ENCODE peak calls at places on chromosomes 2 and 18, in ten cellular contexts. P is GM12878, Q is GM23338, O is K562, B is prostate gland, X is endothelial cell of umbilical vein, R is GM12891, C is H1, J is HL-60, D is HepG2. A is an unnamed sample.

GRCh38 chr2:48250943-48251342 is 279.0 kb upstream of the STON1 start:
- DNase-seq in P (no peak), Q (no peak), O (no peak), B (no peak), X (no peak), R (no peak), C (no peak), J (peak; percentile 96), D (peak; percentile 65), A (no peak)

GRCh38 chr2:157181234-157181633 is 76.3 kb upstream of the GALNT5 start:
- DNase-seq in P (no peak), Q (no peak), O (no peak), B (no peak), X (no peak), R (no peak), C (no peak), J (no peak), D (no peak), A (no peak)

GRCh38 chr18:74994502-74995403 is 214.2 kb downstream of the PTGR3 start:
- DNase-seq in P (peak; percentile 35), Q (no peak), O (no peak), B (no peak), X (peak; percentile 75), R (no peak), C (no peak), J (no peak), D (no peak), A (no peak)

GRCh38 chr2:127579231-127579630 is 43.7 kb downstream of the MYO7B start:
- DNase-seq in P (no peak), Q (no peak), O (no peak), B (no peak), X (no peak), R (no peak), C (no peak), J (no peak), D (no peak), A (no peak)

GRCh38 chr2:158818511-158818910 is 23.4 kb downstream of the DAPL1 start:
- DNase-seq in P (no peak), Q (no peak), O (no peak), B (no peak), X (no peak), R (no peak), C (no peak), J (no peak), D (no peak), A (no peak)

GRCh38 chr18:45463433-45463832 is 151.8 kb upstream of the SLC14A2 start:
- DNase-seq in P (no peak), Q (no peak), O (no peak), B (no peak), X (no peak), R (no peak), C (no peak), J (no peak), D (no peak), A (no peak)

GRCh38 chr18:42131044-42131939 is 176.3 kb downstream of the PIK3C3 start:
- DNase-seq in P (no peak), Q (no peak), O (no peak), B (no peak), X (no peak), R (no peak), C (no peak), J (no peak), D (no peak), A (no peak)

GRCh38 chr18:34522627-34523026 is 187.5 kb upstream of the DTNA start:
- DNase-seq in P (no peak), Q (no peak), O (no peak), B (no peak), X (peak; percentile 32), R (no peak), C (no peak), J (no peak), D (no peak), A (no peak)

GRCh38 chr2:163800889-163801498 is 65.2 kb upstream of the FIGN start:
- DNase-seq in P (no peak), Q (no peak), O (no peak), B (no peak), X (no peak), R (no peak), C (no peak), J (no peak), D (no peak), A (no peak)

GRCh38 chr2:104788721-104789446 is 65.0 kb upstream of the POU3F3 start:
- DNase-seq in P (no peak), Q (no peak), O (no peak), B (no peak), X (no peak), R (no peak), C (no peak), J (no peak), D (no peak), A (no peak)

DNA sequence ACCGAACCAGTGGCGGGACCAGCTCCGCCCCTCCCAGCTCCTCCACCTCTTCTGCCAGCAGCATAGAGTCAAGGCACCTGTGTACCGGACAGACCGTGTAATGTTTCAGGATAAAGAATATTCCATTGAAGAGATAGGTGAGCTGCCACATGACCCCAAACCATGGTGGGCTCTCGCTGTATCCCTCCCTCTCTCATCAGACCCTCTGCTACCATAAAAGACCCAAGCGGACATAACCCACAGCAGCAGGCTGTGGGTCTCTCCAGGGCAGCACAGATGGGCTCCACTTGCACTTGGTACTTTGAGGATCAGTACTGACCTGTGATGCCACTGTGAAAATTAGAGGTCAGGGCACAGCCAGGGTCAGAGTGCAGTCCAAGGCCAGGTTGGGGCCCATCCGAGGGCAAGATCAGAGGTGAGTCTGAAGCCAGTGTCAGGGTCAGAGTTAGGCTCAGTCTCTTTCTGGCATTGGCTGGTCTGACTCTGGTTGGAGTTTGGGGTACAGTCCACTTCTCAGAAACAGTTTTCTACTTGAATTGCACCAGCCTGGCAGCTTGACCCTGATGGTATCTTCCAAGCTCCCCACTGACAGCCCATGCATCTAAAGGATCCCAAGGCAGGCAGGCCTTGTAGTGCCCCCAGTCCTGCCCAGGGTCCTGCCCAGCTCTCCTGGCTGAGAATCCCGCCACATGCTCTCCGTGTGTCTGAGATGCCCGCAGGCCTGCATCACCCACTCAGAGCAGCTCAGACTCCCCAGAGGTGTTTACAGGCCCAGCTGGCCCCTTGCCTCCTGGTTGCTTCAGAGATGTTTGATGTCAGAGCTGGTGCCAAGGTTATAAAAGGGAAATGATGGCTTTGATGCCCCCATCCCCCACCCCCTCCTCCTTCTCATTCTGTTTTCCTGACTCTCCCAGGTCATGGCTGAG is 212.1 kb downstream of the DYSF start:
- DNase-seq in P (no peak), Q (no peak), O (no peak), B (peak; percentile 1), X (no peak), R (no peak), C (no peak), J (no peak), D (no peak), A (no peak)
- TF ChIP-seq POLR2AphosphoS5 in P (no peak), Q (no peak), O (no peak), B (no peak), X (no peak), R (no peak), C (no peak), J (no peak), D (no peak), A (no peak)

GRCh38 chr2:12176621-12177020 is 430.2 kb downstream of the LPIN1 start:
- DNase-seq in P (no peak), Q (no peak), O (no peak), B (no peak), X (no peak), R (no peak), C (no peak), J (no peak), D (no peak), A (no peak)
- TF ChIP-seq POLR2AphosphoS5 in P (no peak), Q (no peak), O (no peak), B (no peak), X (no peak), R (no peak), C (no peak), J (no peak), D (no peak), A (no peak)

DNA sequence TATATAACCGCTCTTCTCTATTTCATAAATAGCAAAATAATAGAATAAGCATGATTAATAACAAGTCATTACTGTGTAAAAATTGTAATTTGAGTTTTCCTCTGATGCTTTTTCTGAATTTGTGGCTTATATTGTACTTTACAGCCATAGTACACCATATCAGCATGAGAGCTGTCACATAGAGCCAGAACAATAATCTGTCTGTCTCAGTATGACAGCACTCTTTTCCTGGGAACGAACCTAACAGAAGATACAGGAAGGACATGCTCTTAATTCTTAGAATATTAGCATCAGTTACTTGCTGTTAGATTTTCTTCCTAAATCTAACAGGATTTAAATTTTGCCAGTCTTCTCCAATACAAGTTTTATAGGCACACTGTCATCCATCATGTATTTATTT is 21.3 kb upstream of the NRXN1 start:
- DNase-seq in P (no peak), Q (no peak), O (no peak), B (no peak), X (no peak), R (no peak), C (no peak), J (no peak), D (no peak), A (no peak)
- TF ChIP-seq POLR2AphosphoS5 in P (no peak), Q (no peak), O (no peak), B (no peak), X (no peak), R (no peak), C (no peak), J (no peak), D (no peak), A (no peak)

GRCh38 chr2:42850016-42850805 is 57.8 kb upstream of the HAAO start:
- DNase-seq in P (no peak), Q (no peak), O (no peak), B (no peak), X (no peak), R (no peak), C (no peak), J (no peak), D (no peak), A (no peak)

GRCh38 chr2:42851740-42852250 is 59.4 kb upstream of the HAAO start:
- DNase-seq in P (no peak), Q (no peak), O (no peak), B (no peak), X (no peak), R (no peak), C (no peak), J (no peak), D (no peak), A (no peak)

GRCh38 chr2:42852798-42853197 is 60.4 kb upstream of the HAAO start:
- DNase-seq in P (no peak), Q (no peak), O (no peak), B (no peak), X (no peak), R (no peak), C (no peak), J (no peak), D (no peak), A (no peak)

GRCh38 chr2:42849311-42849710 is 56.9 kb upstream of the HAAO start:
- DNase-seq in P (no peak), Q (no peak), O (no peak), B (no peak), X (no peak), R (no peak), C (no peak), J (no peak), D (no peak), A (no peak)

DNA sequence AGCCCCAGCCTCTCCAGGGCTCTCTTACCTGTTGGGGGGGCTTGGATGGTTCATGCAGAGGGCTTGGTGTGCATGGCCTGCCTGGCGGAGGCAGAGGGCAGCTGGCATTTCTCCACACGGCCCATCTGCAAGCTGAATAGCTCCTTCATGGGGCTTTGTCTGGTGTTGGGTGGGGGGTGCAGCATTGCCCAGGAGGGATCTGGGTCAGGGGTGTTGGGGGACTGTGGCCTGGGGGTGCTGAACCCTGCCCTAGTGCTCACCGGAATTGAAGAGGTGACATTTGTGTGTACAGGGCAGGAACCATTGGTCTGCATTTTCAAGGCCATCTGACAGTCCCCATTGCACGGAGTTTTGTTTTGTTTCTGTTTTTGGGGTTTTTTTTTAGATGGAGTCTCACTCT is 58.8 kb upstream of the HAAO start:
- DNase-seq in P (no peak), Q (no peak), O (no peak), B (no peak), X (no peak), R (no peak), C (no peak), J (no peak), D (no peak), A (no peak)
- TF ChIP-seq POLR2AphosphoS5 in P (no peak), Q (no peak), O (no peak), B (no peak), X (no peak), R (no peak), C (no peak), J (no peak), D (no peak), A (no peak)